ENCODE peak calls at places on chromosome 2, in seven cellular contexts. W is BJ, R is endothelial cell, M is spleen, H is LNCaP clone FGC, C is epithelial cell of esophagus, U is GM23338. P is an unnamed sample.

GRCh38 chr2:152098798-152099654 is at the start of gene CACNB4:
- DNase-seq in W (no peak), R (peak), M (peak), H (no peak), C (peak), U (peak), P (no peak)

GRCh38 chr2:43149482-43150107 is 76.8 kb downstream of the ZFP36L2 start:
- DNase-seq in W (no peak), R (no peak), M (peak), H (no peak), C (no peak), U (no peak), P (no peak)

GRCh38 chr2:160920791-160921303 is 239.4 kb upstream of the TANK start:
- DNase-seq in W (peak), R (no peak), M (no peak), H (no peak), C (no peak), U (no peak), P (no peak)

GRCh38 chr2:176155341-176156044 is 1.6 kb upstream of the HOXD3 start:
- DNase-seq in W (no peak), R (no peak), M (no peak), H (no peak), C (no peak), U (peak), P (no peak)

GRCh38 chr2:198662916-198663315 is 794.8 kb downstream of the SATB2 start:
- DNase-seq in W (no peak), R (no peak), M (no peak), H (no peak), C (no peak), U (no peak), P (no peak)

GRCh38 chr2:209933499-209934458 is 68.7 kb upstream of the RPE start:
- DNase-seq in W (no peak), R (no peak), M (no peak), H (peak), C (peak), U (no peak), P (peak)

GRCh38 chr2:239917957-239918481 is 107.1 kb downstream of the NDUFA10 start:
- DNase-seq in W (no peak), R (no peak), M (peak), H (no peak), C (no peak), U (no peak), P (no peak)

GRCh38 chr2:75705921-75706320 is 4.8 kb downstream of the GCFC2 start:
- DNase-seq in W (no peak), R (no peak), M (no peak), H (no peak), C (peak), U (no peak), P (no peak)

GRCh38 chr2:104890092-104890393 is 36.1 kb downstream of the POU3F3 start:
- DNase-seq in W (no peak), R (no peak), M (no peak), H (no peak), C (no peak), U (no peak), P (no peak)

DNA sequence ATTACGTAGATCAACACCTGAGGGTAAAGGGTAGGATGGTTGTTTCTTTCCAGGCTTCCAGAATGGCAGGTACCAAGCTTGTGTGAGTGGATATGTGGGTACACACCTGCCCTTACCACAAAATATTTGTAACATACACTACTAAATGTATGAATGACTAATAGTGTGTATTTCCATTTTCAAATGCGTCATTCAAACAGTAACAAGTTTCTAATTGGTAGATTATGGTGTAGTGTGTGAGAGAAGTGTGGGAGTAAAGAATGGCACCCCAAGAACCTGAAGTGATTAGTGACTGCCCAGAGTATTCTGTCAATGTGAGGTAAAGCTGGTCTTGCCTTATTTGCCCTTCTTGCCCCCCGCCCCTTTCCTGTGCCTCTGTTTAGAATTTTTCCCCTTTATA is 21.1 kb downstream of the AGPS start:
- DNase-seq in W (no peak), R (no peak), M (no peak), H (no peak), C (peak), U (no peak), P (no peak)
- TF ChIP-seq CTCF in W (no peak), R (no peak), M (no peak), H (no peak), C (no peak), U (no peak), P (no peak)

GRCh38 chr2:98388601-98389247 is 42.5 kb downstream of the CNGA3 start:
- DNase-seq in W (no peak), R (no peak), M (no peak), H (no peak), C (no peak), U (no peak), P (no peak)

GRCh38 chr2:98388081-98388480 is 41.8 kb downstream of the CNGA3 start:
- DNase-seq in W (no peak), R (no peak), M (no peak), H (no peak), C (no peak), U (no peak), P (no peak)

GRCh38 chr2:98385050-98385699 is 38.9 kb downstream of the CNGA3 start:
- DNase-seq in W (no peak), R (peak), M (peak), H (peak), C (peak), U (peak), P (peak)

GRCh38 chr2:98389248-98389605 is 43.0 kb downstream of the CNGA3 start:
- DNase-seq in W (no peak), R (no peak), M (no peak), H (no peak), C (no peak), U (no peak), P (no peak)

DNA sequence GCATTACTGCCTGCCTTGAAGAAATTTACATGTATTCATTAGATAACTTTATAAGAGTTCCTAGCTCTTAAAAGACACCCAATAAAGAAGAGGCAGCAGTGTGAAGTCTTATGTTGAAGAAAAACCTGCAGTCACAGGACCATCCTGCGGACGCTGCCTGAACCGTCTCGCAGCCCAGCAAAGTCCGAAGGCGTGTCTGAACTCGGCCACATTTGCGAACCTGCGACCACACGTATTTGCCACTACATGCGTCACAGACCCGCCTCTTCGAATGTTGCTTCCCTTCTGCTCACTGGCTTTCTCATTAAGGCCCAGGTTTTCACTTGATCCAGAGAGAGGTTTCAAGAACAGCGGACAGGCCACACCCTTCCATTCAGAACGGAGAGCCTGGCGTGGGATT is 41.2 kb downstream of the CNGA3 start:
- DNase-seq in W (no peak), R (no peak), M (no peak), H (no peak), C (no peak), U (no peak), P (no peak)
- TF ChIP-seq CTCF in W (no peak), R (no peak), M (no peak), H (no peak), C (no peak), U (no peak), P (no peak)

GRCh38 chr2:146927080-146927714 is 917.6 kb upstream of the ACVR2A start:
- DNase-seq in W (no peak), R (peak), M (no peak), H (no peak), C (peak), U (peak), P (peak)
- TF ChIP-seq CTCF in W (peak), R (peak), M (peak), H (peak), C (peak), U (peak), P (peak)

DNA sequence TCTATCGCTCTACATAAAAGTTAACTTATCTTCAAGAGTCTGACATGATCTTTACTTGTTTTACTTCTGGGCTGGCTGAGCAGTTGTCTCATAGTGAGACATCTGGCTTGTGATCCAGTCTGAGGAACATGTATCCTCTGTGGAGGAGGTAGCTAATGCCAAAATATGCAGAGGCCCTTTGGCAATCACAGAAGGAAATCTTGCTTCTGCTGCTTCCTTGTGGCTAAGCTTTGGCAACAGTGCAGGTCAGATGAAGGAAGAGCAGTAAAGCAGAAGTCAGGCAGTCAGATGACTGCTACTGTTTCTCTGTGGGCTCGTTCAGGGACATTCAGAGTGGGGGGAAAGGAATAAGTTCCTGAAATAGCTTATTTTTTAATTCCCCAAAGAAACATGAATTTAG is 22.3 kb downstream of the DOK1 start:
- DNase-seq in W (peak), R (no peak), M (no peak), H (peak), C (peak), U (no peak), P (no peak)
- TF ChIP-seq CTCF in W (peak), R (no peak), M (no peak), H (no peak), C (peak), U (no peak), P (no peak)

GRCh38 chr2:44291281-44292248 is 16.3 kb downstream of the SLC3A1 start:
- DNase-seq in W (peak), R (peak), M (no peak), H (peak), C (peak), U (peak), P (peak)

GRCh38 chr2:44297431-44297830 is 22.2 kb downstream of the SLC3A1 start:
- DNase-seq in W (no peak), R (no peak), M (no peak), H (no peak), C (no peak), U (no peak), P (no peak)

GRCh38 chr2:44295113-44295512 is 19.8 kb downstream of the SLC3A1 start:
- DNase-seq in W (no peak), R (no peak), M (no peak), H (no peak), C (no peak), U (no peak), P (no peak)

GRCh38 chr2:44296653-44297052 is 21.4 kb downstream of the SLC3A1 start:
- DNase-seq in W (no peak), R (no peak), M (no peak), H (no peak), C (no peak), U (no peak), P (no peak)

GRCh38 chr2:44295636-44296359 is 20.5 kb downstream of the SLC3A1 start:
- DNase-seq in W (no peak), R (no peak), M (no peak), H (no peak), C (no peak), U (peak), P (no peak)
- TF ChIP-seq CTCF in W (no peak), R (peak), M (no peak), H (peak), C (no peak), U (peak), P (no peak)

DNA sequence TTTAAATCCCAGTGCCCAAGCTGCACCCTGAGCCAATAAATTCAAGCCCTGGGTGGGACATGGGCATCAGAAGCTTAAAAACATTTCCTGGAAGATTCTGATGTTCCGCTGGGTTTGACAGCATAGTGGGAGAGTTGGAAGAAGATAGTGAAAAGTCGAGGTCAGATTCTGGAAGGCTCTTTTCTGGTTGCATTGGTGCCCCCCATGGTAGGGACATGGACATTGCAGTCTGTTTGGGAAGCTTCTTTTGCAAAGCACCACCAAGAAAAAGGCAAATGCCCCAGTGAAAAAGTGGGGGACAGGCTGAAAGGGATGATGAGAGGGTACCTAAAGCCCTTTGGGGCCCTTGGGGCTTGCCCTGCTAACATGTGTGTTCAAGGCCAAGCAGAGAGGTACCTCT is 21.0 kb downstream of the MERTK start:
- DNase-seq in W (no peak), R (peak), M (no peak), H (no peak), C (no peak), U (peak), P (no peak)
- TF ChIP-seq CTCF in W (peak), R (peak), M (no peak), H (no peak), C (no peak), U (peak), P (no peak)

GRCh38 chr2:2175381-2176090 is 155.5 kb downstream of the MYT1L start:
- DNase-seq in W (no peak), R (no peak), M (no peak), H (no peak), C (no peak), U (no peak), P (no peak)

GRCh38 chr2:2178921-2179320 is 152.2 kb downstream of the MYT1L start:
- DNase-seq in W (no peak), R (no peak), M (no peak), H (no peak), C (no peak), U (no peak), P (no peak)

GRCh38 chr2:2172516-2172915 is 158.6 kb downstream of the MYT1L start:
- DNase-seq in W (no peak), R (no peak), M (no peak), H (no peak), C (no peak), U (no peak), P (no peak)

GRCh38 chr2:2173633-2174032 is 157.4 kb downstream of the MYT1L start:
- DNase-seq in W (no peak), R (no peak), M (no peak), H (no peak), C (no peak), U (no peak), P (no peak)

DNA sequence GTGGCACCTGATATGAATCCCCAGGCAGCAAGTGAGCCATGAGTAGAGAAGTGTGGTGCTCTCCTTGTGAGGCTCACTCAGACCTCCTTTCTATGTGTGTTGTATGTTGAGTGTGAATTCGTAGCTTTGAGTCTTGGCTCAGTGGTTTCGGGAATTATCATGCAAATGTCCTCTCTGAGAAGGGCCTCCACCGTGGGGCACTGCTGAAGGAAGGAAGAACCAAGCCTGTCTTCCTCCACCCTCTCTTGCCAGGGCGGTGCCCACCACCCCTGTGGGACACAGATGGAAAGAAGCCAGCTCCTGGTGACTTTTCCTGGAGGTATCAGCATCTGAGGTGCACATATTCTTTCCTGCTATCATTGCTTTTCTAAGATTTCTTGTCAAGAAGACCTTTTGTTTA is 156.1 kb downstream of the MYT1L start:
- DNase-seq in W (no peak), R (no peak), M (no peak), H (no peak), C (no peak), U (peak), P (no peak)
- TF ChIP-seq CTCF in W (no peak), R (no peak), M (no peak), H (no peak), C (no peak), U (no peak), P (no peak)